ENCODE peak calls at places on chromosomes 11 and 22, in four cellular contexts. G is body of pancreas, J is stomach, H is HepG2. V is an unnamed sample.
A peak's percentile ranks its signal among the peaks of the same experiment; 100 is the strongest.

GRCh38 chr22:39743955-39744752 is 149.4 kb downstream of the ENTHD1 start:
- DNase-seq in H (no peak), J (no peak), G (no peak), V (no peak)

GRCh38 chr22:22556995-22557925 is 1.8 kb downstream of the PRAME start:
- DNase-seq in G (no peak), J (no peak), H (no peak), V (no peak)

GRCh38 chr11:134665571-134666268 is 253.7 kb upstream of the B3GAT1 start:
- DNase-seq in H (no peak), J (peak; percentile 1), G (no peak), V (no peak)

GRCh38 chr11:28342704-28343103 is 234.5 kb downstream of the METTL15 start:
- DNase-seq in J (no peak), H (no peak), G (no peak), V (no peak)

GRCh38 chr11:103544874-103545273 is 435.6 kb downstream of the DYNC2H1 start:
- DNase-seq in J (no peak), G (no peak), H (no peak), V (no peak)

GRCh38 chr11:18706330-18707243 is 8.0 kb downstream of the TMEM86A start:
- DNase-seq in G (peak; percentile 67), J (peak; percentile 61), H (no peak), V (peak; percentile 74)

GRCh38 chr22:50569896-50570535 is 7.3 kb upstream of the SYCE3 start:
- DNase-seq in J (no peak), G (no peak), H (no peak), V (no peak)

GRCh38 chr22:30312053-30312452 is 14.7 kb downstream of the TBC1D10A start:
- DNase-seq in G (no peak), J (no peak), H (no peak), V (no peak)

GRCh38 chr11:134332189-134332631 is 422 bp downstream of the GLB1L2 start:
- DNase-seq in J (no peak), H (no peak), G (peak; percentile 46), V (no peak)

GRCh38 chr11:88508808-88509581 is 171.5 kb upstream of the CTSC start:
- DNase-seq in G (peak; percentile 34), H (no peak), J (no peak), V (no peak)

GRCh38 chr11:86488553-86488952 is 113.9 kb downstream of the CCDC81 start:
- DNase-seq in J (no peak), H (no peak), G (no peak), V (no peak)

GRCh38 chr11:67648140-67648795 is 2.3 kb downstream of the ACY3 start:
- DNase-seq in J (peak; percentile 63), H (peak; percentile 56), G (peak; percentile 81), V (no peak)

GRCh38 chr22:47328550-47329243 is 566.2 kb downstream of the TBC1D22A start:
- DNase-seq in G (no peak), H (peak; percentile 5), J (no peak), V (no peak)

GRCh38 chr22:42343136-42343484 is 72.7 kb upstream of the TCF20 start:
- DNase-seq in H (no peak), G (peak; percentile 50), J (no peak), V (no peak)

GRCh38 chr11:91199866-91200265 is 977.0 kb upstream of the CHORDC1 start:
- DNase-seq in H (no peak), G (no peak), J (no peak), V (no peak)

GRCh38 chr11:490186-490929 is 16.7 kb downstream of the RNH1 start:
- DNase-seq in J (no peak), H (no peak), G (no peak), V (no peak)

GRCh38 chr22:24845036-24845918 is 39.3 kb downstream of the SGSM1 start:
- DNase-seq in J (no peak), H (no peak), G (no peak), V (no peak)

GRCh38 chr11:73939096-73939495 is 11.7 kb upstream of the DNAJB13 start:
- DNase-seq in G (no peak), H (no peak), J (no peak), V (no peak)

GRCh38 chr11:108958446-108959123 is 293.7 kb downstream of the DDX10 start:
- DNase-seq in H (no peak), G (no peak), J (no peak), V (no peak)

GRCh38 chr11:60864856-60865513 is 2.4 kb upstream of the ZP1 start:
- DNase-seq in G (no peak), H (no peak), J (no peak), V (no peak)

GRCh38 chr11:60743058-60743457 is 13.6 kb upstream of the MS4A15 start:
- DNase-seq in G (no peak), J (no peak), H (no peak), V (no peak)

GRCh38 chr11:64892411-64892831 is 14.0 kb upstream of the EHD1 start:
- DNase-seq in J (no peak), G (no peak), H (no peak), V (no peak)
- H3K27ac ChIP-seq in J (peak overlapping the region; percentile 94), G (peak overlapping the region; percentile 84), H (peak overlapping the region; percentile 88), V (no peak overlapping the region)

DNA sequence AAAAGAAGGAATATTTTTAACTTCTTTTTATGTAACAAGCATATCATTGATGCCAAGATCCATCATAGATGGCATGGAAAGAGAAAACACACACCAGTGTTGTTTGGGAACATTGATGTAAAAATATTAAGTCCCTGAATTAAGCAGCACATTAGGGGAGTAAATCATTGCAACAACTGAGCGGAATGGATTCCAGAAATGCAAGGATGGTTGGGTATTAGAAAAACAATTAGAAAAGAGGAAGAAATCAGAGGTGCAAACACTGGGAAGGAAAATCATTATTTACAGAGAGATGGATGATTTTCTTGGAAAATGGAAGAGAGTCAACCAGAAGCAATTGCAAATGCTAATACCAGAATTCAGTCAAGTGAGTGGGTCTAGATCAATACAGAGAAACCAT is 8.1 kb downstream of the SMIM38 start:
- DNase-seq in G (no peak), H (no peak), J (no peak), V (no peak)
- H3K9me3 ChIP-seq in G (no peaks in the 10 kb centered on the region), H (no peaks in the 10 kb centered on the region), J (no peaks in the 10 kb centered on the region), V (no peaks in the 10 kb centered on the region)

DNA sequence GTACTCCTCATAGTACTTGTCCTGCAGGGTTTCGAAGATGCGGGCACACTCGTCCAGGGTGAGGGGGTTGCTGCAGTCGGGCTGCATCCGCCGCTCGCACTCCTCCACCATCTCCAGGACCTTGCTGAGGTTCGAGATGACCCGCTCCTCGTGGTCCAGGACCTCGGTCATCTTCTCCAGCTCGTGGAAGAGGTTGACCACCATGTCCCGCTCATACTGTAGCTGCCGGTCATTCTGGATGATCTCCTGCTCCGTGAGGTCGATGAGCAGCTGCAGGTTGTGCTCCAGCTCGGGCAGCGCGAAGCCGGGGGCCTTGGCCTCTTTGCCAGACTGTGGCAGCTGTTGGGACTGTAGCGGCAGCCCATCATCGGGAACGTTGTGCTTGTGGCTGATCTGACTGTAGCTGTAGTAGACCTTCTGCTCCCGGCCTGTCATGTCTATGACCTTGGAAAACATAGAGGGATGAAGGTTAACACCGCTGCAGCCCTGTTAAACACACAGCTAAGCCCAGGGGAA is 13.0 kb downstream of the TFIP11 start:
- DNase-seq in H (no peak), G (no peak), J (no peak), V (no peak)
- TF ChIP-seq POLR2A in H (no peak), G (no peak), J (no peak), V (no peak)

GRCh38 chr11:71988050-71988449 is 10.7 kb upstream of the IL18BP start:
- DNase-seq in H (no peak), G (no peak), J (no peak), V (no peak)
- H3K27ac ChIP-seq in H (no peak overlapping the region), G (no peak overlapping the region), J (no peak overlapping the region), V (peak overlapping the region; percentile 53)

GRCh38 chr11:71204748-71205664 is 47.4 kb downstream of the SHANK2 start:
- DNase-seq in H (no peak), G (no peak), J (no peak), V (no peak)
- H3K9me3 ChIP-seq in H (peaks cover 5% of the 10 kb centered on the region), G (no peaks in the 10 kb centered on the region), J (no peaks in the 10 kb centered on the region), V (no peaks in the 10 kb centered on the region)

DNA sequence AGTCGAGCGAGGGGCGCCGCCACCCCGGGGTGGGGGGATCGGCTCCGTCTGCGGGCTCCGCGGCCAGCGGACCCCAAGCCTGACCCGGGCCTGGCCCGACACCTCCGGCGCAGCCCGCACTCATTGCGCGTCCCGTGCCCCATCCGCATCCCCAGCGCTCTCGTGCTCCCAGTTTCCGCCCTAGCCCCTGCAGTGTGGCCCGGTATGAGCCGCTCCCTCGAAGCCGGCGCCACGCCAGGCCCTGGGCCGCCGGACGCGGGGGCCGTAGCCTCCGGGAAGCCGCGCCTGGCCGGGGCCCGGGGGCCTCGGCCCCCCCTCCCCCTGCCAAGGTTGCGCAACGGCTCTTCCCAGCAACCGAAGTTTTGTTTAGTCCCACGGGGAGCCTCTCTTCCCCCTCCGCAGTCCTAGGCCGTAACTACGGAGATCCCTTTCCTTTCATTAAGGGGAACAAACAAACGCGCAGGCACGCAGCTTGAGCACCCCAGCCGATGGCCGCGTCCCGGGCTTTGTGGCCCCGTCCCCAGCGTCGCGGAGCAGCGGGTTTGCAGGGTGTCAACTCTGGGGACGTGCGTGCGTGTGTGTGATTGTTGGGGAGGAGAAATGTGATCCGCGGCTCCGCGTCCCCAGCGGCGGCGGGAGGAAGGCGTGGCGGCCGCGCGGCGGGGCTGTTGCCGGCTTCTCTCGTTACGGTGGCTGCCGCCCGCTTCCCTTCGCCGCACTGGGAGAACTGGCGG is 883 bp downstream of the HIPK3 start:
- DNase-seq in G (peak; percentile 84), J (peak; percentile 81), H (peak; percentile 63), V (peak; percentile 65)
- TF ChIP-seq POLR2A in G (peak; percentile 68), J (peak; percentile 62), H (peak; percentile 80), V (peak; percentile 85)

DNA sequence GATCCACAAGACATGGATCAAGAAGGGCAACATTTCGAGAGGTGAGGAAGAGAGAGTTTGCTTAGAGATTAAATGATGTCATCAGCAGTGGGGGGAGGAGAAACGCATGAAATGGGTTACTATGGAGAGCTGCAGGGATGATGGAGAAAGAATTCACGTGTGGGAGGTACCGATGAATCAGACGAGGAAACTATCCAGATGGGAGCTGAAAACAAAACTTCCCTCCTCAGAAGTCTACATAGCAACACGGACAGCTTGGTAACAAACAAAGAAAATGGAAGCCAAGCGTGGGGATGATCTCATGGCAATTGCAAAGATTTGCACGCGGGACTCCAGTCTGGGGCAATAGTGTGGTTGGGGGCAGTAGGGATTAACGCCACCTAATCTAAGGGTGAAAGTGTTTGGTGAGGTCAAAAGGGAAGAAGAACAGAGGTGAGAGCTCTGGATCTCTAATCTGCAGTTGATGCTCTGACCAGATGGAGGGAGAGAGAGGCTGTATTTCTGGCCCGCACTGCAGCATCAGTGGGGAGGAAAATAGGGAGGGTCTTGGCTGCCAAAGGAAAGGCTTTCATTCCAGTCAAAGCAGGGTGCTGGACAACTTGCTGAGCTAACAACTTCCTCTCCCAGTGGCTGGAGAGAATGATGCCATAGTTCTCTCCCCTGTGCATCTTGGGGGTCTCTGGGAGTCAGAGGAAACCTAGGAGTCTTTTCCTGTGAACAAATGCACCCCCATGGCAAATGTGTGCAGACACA is 43.4 kb upstream of the CSNK2A3 start:
- DNase-seq in H (no peak), G (no peak), J (no peak), V (no peak)
- H3K27ac ChIP-seq in H (no peak overlapping the region), G (no peak overlapping the region), J (no peak overlapping the region), V (peak overlapping the region; percentile 78)